ENCODE peak calls at places on chromosomes 2 and 18, in six cellular contexts. One of them, this sample, is unnamed.

GRCh38 chr2:48728827-48729226 is 26.7 kb downstream of the LHCGR start:
- DNase-seq in CD8-positive, alpha-beta memory T cell: no peak
- DNase-seq in endodermal cell: no peak
- DNase-seq in brain microvascular endothelial cell: no peak
- DNase-seq in right atrium auricular region: no peak
- DNase-seq in H7: no peak
- DNase-seq in this sample: no peak

GRCh38 chr18:63271881-63272299 is 47.7 kb downstream of the BCL2 start:
- DNase-seq in brain microvascular endothelial cell: no peak
- DNase-seq in H7: no peak
- DNase-seq in endodermal cell: no peak
- DNase-seq in CD8-positive, alpha-beta memory T cell: no peak
- DNase-seq in right atrium auricular region: no peak
- DNase-seq in this sample: no peak

GRCh38 chr2:16400127-16400623 is 265.5 kb downstream of the CYRIA start:
- DNase-seq in H7: no peak
- DNase-seq in brain microvascular endothelial cell: no peak
- DNase-seq in CD8-positive, alpha-beta memory T cell: no peak
- DNase-seq in endodermal cell: no peak
- DNase-seq in right atrium auricular region: no peak
- DNase-seq in this sample: no peak

GRCh38 chr2:6824962-6825361 is 40.7 kb downstream of the CMPK2 start:
- DNase-seq in H7: no peak
- DNase-seq in endodermal cell: no peak
- DNase-seq in CD8-positive, alpha-beta memory T cell: no peak
- DNase-seq in right atrium auricular region: no peak
- DNase-seq in brain microvascular endothelial cell: peak; percentile 38
- DNase-seq in this sample: no peak

GRCh38 chr2:117128471-117128870 is 686.0 kb upstream of the DDX18 start:
- DNase-seq in H7: no peak
- DNase-seq in right atrium auricular region: no peak
- DNase-seq in brain microvascular endothelial cell: no peak
- DNase-seq in endodermal cell: no peak
- DNase-seq in CD8-positive, alpha-beta memory T cell: no peak
- DNase-seq in this sample: no peak

GRCh38 chr2:178190938-178191910 is 3.1 kb upstream of the OSBPL6 start:
- DNase-seq in endodermal cell: no peak
- DNase-seq in brain microvascular endothelial cell: no peak
- DNase-seq in H7: no peak
- DNase-seq in CD8-positive, alpha-beta memory T cell: no peak
- DNase-seq in right atrium auricular region: no peak
- DNase-seq in this sample: no peak

GRCh38 chr2:239445771-239446524 is 45.1 kb upstream of the HDAC4 start:
- DNase-seq in CD8-positive, alpha-beta memory T cell: no peak
- DNase-seq in right atrium auricular region: peak; percentile 55
- DNase-seq in endodermal cell: no peak
- DNase-seq in brain microvascular endothelial cell: no peak
- DNase-seq in H7: no peak
- DNase-seq in this sample: no peak

GRCh38 chr2:239932881-239933735 is 92.0 kb downstream of the NDUFA10 start:
- DNase-seq in endodermal cell: peak; percentile 22
- DNase-seq in brain microvascular endothelial cell: no peak
- DNase-seq in H7: no peak
- DNase-seq in CD8-positive, alpha-beta memory T cell: peak; percentile 41
- DNase-seq in right atrium auricular region: peak; percentile 40
- DNase-seq in this sample: peak; percentile 3

GRCh38 chr18:49590608-49591007 is 28.8 kb downstream of the LIPG start:
- DNase-seq in CD8-positive, alpha-beta memory T cell: no peak
- DNase-seq in right atrium auricular region: no peak
- DNase-seq in H7: no peak
- DNase-seq in brain microvascular endothelial cell: no peak
- DNase-seq in endodermal cell: no peak
- DNase-seq in this sample: no peak

GRCh38 chr18:73708596-73708995 is 439.0 kb downstream of the FBXO15 start:
- DNase-seq in CD8-positive, alpha-beta memory T cell: no peak
- DNase-seq in endodermal cell: no peak
- DNase-seq in brain microvascular endothelial cell: no peak
- DNase-seq in right atrium auricular region: no peak
- DNase-seq in H7: no peak
- DNase-seq in this sample: no peak

GRCh38 chr2:28869494-28870145 is 489 bp downstream of the TRMT61B start:
- DNase-seq in right atrium auricular region: no peak
- DNase-seq in endodermal cell: peak; percentile 44
- DNase-seq in CD8-positive, alpha-beta memory T cell: no peak
- DNase-seq in H7: peak; percentile 26
- DNase-seq in brain microvascular endothelial cell: no peak
- DNase-seq in this sample: no peak

GRCh38 chr2:235049719-235050118 is 97.9 kb downstream of the SH3BP4 start:
- DNase-seq in H7: no peak
- DNase-seq in right atrium auricular region: no peak
- DNase-seq in endodermal cell: peak; percentile 33
- DNase-seq in CD8-positive, alpha-beta memory T cell: no peak
- DNase-seq in brain microvascular endothelial cell: no peak
- DNase-seq in this sample: no peak

GRCh38 chr18:55500316-55501086 is 87.5 kb downstream of the TCF4 start:
- DNase-seq in right atrium auricular region: no peak
- DNase-seq in brain microvascular endothelial cell: no peak
- DNase-seq in CD8-positive, alpha-beta memory T cell: no peak
- DNase-seq in endodermal cell: no peak
- DNase-seq in H7: no peak
- DNase-seq in this sample: no peak

GRCh38 chr18:34483198-34483597 is 226.9 kb upstream of the DTNA start:
- DNase-seq in H7: no peak
- DNase-seq in CD8-positive, alpha-beta memory T cell: no peak
- DNase-seq in endodermal cell: no peak
- DNase-seq in brain microvascular endothelial cell: no peak
- DNase-seq in right atrium auricular region: no peak
- DNase-seq in this sample: no peak

GRCh38 chr2:119426801-119427395 is 4.8 kb upstream of the TMEM37 start:
- DNase-seq in brain microvascular endothelial cell: no peak
- DNase-seq in right atrium auricular region: no peak
- DNase-seq in endodermal cell: peak; percentile 62
- DNase-seq in H7: peak; percentile 47
- DNase-seq in CD8-positive, alpha-beta memory T cell: no peak
- DNase-seq in this sample: no peak

GRCh38 chr18:24995738-24996137 is 356.2 kb downstream of the ZNF521 start:
- DNase-seq in right atrium auricular region: no peak
- DNase-seq in CD8-positive, alpha-beta memory T cell: no peak
- DNase-seq in brain microvascular endothelial cell: no peak
- DNase-seq in endodermal cell: no peak
- DNase-seq in H7: no peak
- DNase-seq in this sample: no peak

GRCh38 chr2:239096676-239097427 is 249.0 kb downstream of the TWIST2 start:
- DNase-seq in H7: no peak
- DNase-seq in brain microvascular endothelial cell: no peak
- DNase-seq in right atrium auricular region: no peak
- DNase-seq in endodermal cell: no peak
- DNase-seq in CD8-positive, alpha-beta memory T cell: no peak
- DNase-seq in this sample: no peak

GRCh38 chr18:36035253-36035652 is 32.1 kb downstream of the RPRD1A start:
- DNase-seq in CD8-positive, alpha-beta memory T cell: no peak
- DNase-seq in right atrium auricular region: no peak
- DNase-seq in endodermal cell: no peak
- DNase-seq in H7: no peak
- DNase-seq in brain microvascular endothelial cell: no peak
- DNase-seq in this sample: no peak

GRCh38 chr2:4420032-4420431 is 716.7 kb downstream of the DCDC2C start:
- DNase-seq in H7: peak; percentile 23
- DNase-seq in endodermal cell: peak; percentile 55
- DNase-seq in brain microvascular endothelial cell: no peak
- DNase-seq in right atrium auricular region: no peak
- DNase-seq in CD8-positive, alpha-beta memory T cell: no peak
- DNase-seq in this sample: no peak

GRCh38 chr2:1081411-1082225 is 131.0 kb downstream of the SNTG2 start:
- DNase-seq in right atrium auricular region: no peak
- DNase-seq in H7: no peak
- DNase-seq in CD8-positive, alpha-beta memory T cell: no peak
- DNase-seq in brain microvascular endothelial cell: no peak
- DNase-seq in endodermal cell: no peak
- DNase-seq in this sample: no peak

GRCh38 chr18:63752661-63753060 is 22.6 kb upstream of the SERPINB7 start:
- DNase-seq in CD8-positive, alpha-beta memory T cell: no peak
- DNase-seq in endodermal cell: no peak
- DNase-seq in H7: no peak
- DNase-seq in right atrium auricular region: no peak
- DNase-seq in brain microvascular endothelial cell: no peak
- DNase-seq in this sample: no peak

GRCh38 chr2:950627-950992 is at the start of gene SNTG2:
- DNase-seq in H7: peak; percentile 97
- DNase-seq in brain microvascular endothelial cell: no peak
- DNase-seq in endodermal cell: peak; percentile 86
- DNase-seq in right atrium auricular region: no peak
- DNase-seq in CD8-positive, alpha-beta memory T cell: peak; percentile 72
- DNase-seq in this sample: peak; percentile 76

GRCh38 chr2:150325656-150326055 is 161.8 kb downstream of the RND3 start:
- DNase-seq in H7: no peak
- DNase-seq in endodermal cell: no peak
- DNase-seq in brain microvascular endothelial cell: no peak
- DNase-seq in right atrium auricular region: no peak
- DNase-seq in CD8-positive, alpha-beta memory T cell: no peak
- DNase-seq in this sample: no peak

GRCh38 chr2:159879061-159879604 is 81.1 kb upstream of the CD302 start:
- DNase-seq in right atrium auricular region: no peak
- DNase-seq in CD8-positive, alpha-beta memory T cell: no peak
- DNase-seq in endodermal cell: no peak
- DNase-seq in H7: no peak
- DNase-seq in brain microvascular endothelial cell: peak; percentile 20
- DNase-seq in this sample: no peak

GRCh38 chr18:74513149-74513882 is 17.2 kb downstream of the CNDP2 start:
- DNase-seq in CD8-positive, alpha-beta memory T cell: no peak
- DNase-seq in endodermal cell: no peak
- DNase-seq in right atrium auricular region: no peak
- DNase-seq in brain microvascular endothelial cell: no peak
- DNase-seq in H7: peak; percentile 12
- DNase-seq in this sample: no peak

GRCh38 chr18:79402977-79403722 is 7.4 kb downstream of the NFATC1 start:
- DNase-seq in CD8-positive, alpha-beta memory T cell: peak; percentile 44
- DNase-seq in H7: peak; percentile 82
- DNase-seq in endodermal cell: peak; percentile 69
- DNase-seq in right atrium auricular region: peak; percentile 90
- DNase-seq in brain microvascular endothelial cell: no peak
- DNase-seq in this sample: no peak

GRCh38 chr18:77072566-77072965 is 60.0 kb downstream of the MBP start:
- DNase-seq in CD8-positive, alpha-beta memory T cell: no peak
- DNase-seq in brain microvascular endothelial cell: no peak
- DNase-seq in H7: no peak
- DNase-seq in right atrium auricular region: no peak
- DNase-seq in endodermal cell: no peak
- DNase-seq in this sample: no peak

GRCh38 chr2:73089270-73090030 is 17.9 kb upstream of the SFXN5 start:
- DNase-seq in H7: no peak
- DNase-seq in CD8-positive, alpha-beta memory T cell: no peak
- DNase-seq in endodermal cell: peak; percentile 62
- DNase-seq in brain microvascular endothelial cell: peak; percentile 99
- DNase-seq in right atrium auricular region: peak; percentile 84
- DNase-seq in this sample: no peak

GRCh38 chr2:97950329-97951154 is 45.2 kb downstream of the TMEM131 start:
- DNase-seq in endodermal cell: no peak
- DNase-seq in CD8-positive, alpha-beta memory T cell: no peak
- DNase-seq in H7: no peak
- DNase-seq in brain microvascular endothelial cell: peak; percentile 82
- DNase-seq in right atrium auricular region: no peak
- DNase-seq in this sample: no peak

GRCh38 chr2:216860738-216861137 is 874 bp upstream of the TNP1 start:
- DNase-seq in brain microvascular endothelial cell: no peak
- DNase-seq in CD8-positive, alpha-beta memory T cell: no peak
- DNase-seq in endodermal cell: no peak
- DNase-seq in H7: no peak
- DNase-seq in right atrium auricular region: no peak
- DNase-seq in this sample: no peak

GRCh38 chr2:36650031-36650430 is 46.5 kb upstream of the VIT start:
- DNase-seq in brain microvascular endothelial cell: peak; percentile 66
- DNase-seq in H7: no peak
- DNase-seq in CD8-positive, alpha-beta memory T cell: no peak
- DNase-seq in right atrium auricular region: no peak
- DNase-seq in endodermal cell: peak; percentile 80
- DNase-seq in this sample: no peak

GRCh38 chr2:85680707-85681353 is 12.8 kb upstream of the SFTPB start:
- DNase-seq in brain microvascular endothelial cell: no peak
- DNase-seq in CD8-positive, alpha-beta memory T cell: no peak
- DNase-seq in H7: no peak
- DNase-seq in endodermal cell: peak; percentile 36
- DNase-seq in right atrium auricular region: no peak
- DNase-seq in this sample: no peak

GRCh38 chr2:27091746-27092695 is 5.4 kb downstream of the KHK start:
- DNase-seq in brain microvascular endothelial cell: no peak
- DNase-seq in H7: peak; percentile 53
- DNase-seq in CD8-positive, alpha-beta memory T cell: no peak
- DNase-seq in right atrium auricular region: no peak
- DNase-seq in endodermal cell: no peak
- DNase-seq in this sample: no peak
- H3K4me3 ChIP-seq in brain microvascular endothelial cell: no peak overlapping the region
- H3K4me3 ChIP-seq in H7: no peak overlapping the region
- H3K4me3 ChIP-seq in CD8-positive, alpha-beta memory T cell: no peak overlapping the region
- H3K4me3 ChIP-seq in right atrium auricular region: no peak overlapping the region
- H3K4me3 ChIP-seq in endodermal cell: no peak overlapping the region
- H3K4me3 ChIP-seq in this sample: no peak overlapping the region

GRCh38 chr2:230439590-230439989 is 23.6 kb downstream of the SP100 start:
- DNase-seq in brain microvascular endothelial cell: no peak
- DNase-seq in endodermal cell: no peak
- DNase-seq in CD8-positive, alpha-beta memory T cell: no peak
- DNase-seq in H7: no peak
- DNase-seq in right atrium auricular region: no peak
- DNase-seq in this sample: no peak
- H3K4me3 ChIP-seq in brain microvascular endothelial cell: no peak overlapping the region
- H3K4me3 ChIP-seq in endodermal cell: no peak overlapping the region
- H3K4me3 ChIP-seq in CD8-positive, alpha-beta memory T cell: no peak overlapping the region
- H3K4me3 ChIP-seq in H7: no peak overlapping the region
- H3K4me3 ChIP-seq in right atrium auricular region: no peak overlapping the region
- H3K4me3 ChIP-seq in this sample: no peak overlapping the region

DNA sequence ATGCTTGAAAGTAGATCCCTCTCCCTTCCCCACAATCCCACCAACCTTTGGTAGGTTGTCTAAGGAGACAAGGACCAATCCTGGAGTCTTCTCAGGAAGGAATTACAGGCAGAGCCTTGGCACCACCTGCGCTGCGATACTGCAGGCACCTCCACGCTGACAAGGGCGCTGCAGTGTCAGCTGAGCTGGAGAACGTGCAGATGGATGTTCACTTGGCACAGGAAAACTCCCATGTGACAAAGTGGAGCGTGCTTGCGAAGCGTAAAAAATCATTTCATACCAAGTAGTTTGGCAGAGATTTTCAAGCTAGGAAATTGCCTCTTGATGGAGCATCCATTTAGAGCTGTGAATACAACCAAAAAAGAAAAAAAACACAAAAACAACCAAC is 37.9 kb downstream of the ACOXL start:
- DNase-seq in brain microvascular endothelial cell: no peak
- DNase-seq in endodermal cell: no peak
- DNase-seq in right atrium auricular region: no peak
- DNase-seq in CD8-positive, alpha-beta memory T cell: no peak
- DNase-seq in H7: no peak
- DNase-seq in this sample: no peak
- H3K4me3 ChIP-seq in brain microvascular endothelial cell: no peak overlapping the region
- H3K4me3 ChIP-seq in endodermal cell: no peak overlapping the region
- H3K4me3 ChIP-seq in right atrium auricular region: no peak overlapping the region
- H3K4me3 ChIP-seq in CD8-positive, alpha-beta memory T cell: no peak overlapping the region
- H3K4me3 ChIP-seq in H7: no peak overlapping the region
- H3K4me3 ChIP-seq in this sample: no peak overlapping the region

GRCh38 chr18:61414116-61414515 is 80.9 kb downstream of the CDH20 start:
- DNase-seq in right atrium auricular region: no peak
- DNase-seq in endodermal cell: no peak
- DNase-seq in brain microvascular endothelial cell: no peak
- DNase-seq in H7: no peak
- DNase-seq in CD8-positive, alpha-beta memory T cell: no peak
- DNase-seq in this sample: no peak

GRCh38 chr18:61419763-61420162 is 86.5 kb downstream of the CDH20 start:
- DNase-seq in H7: no peak
- DNase-seq in endodermal cell: no peak
- DNase-seq in CD8-positive, alpha-beta memory T cell: no peak
- DNase-seq in brain microvascular endothelial cell: no peak
- DNase-seq in right atrium auricular region: no peak
- DNase-seq in this sample: no peak
- H3K4me3 ChIP-seq in H7: no peak overlapping the region
- H3K4me3 ChIP-seq in endodermal cell: no peak overlapping the region
- H3K4me3 ChIP-seq in CD8-positive, alpha-beta memory T cell: no peak overlapping the region
- H3K4me3 ChIP-seq in brain microvascular endothelial cell: no peak overlapping the region
- H3K4me3 ChIP-seq in right atrium auricular region: no peak overlapping the region
- H3K4me3 ChIP-seq in this sample: no peak overlapping the region

This sample was measured in WERI-Rb-1.